ENCODE peak calls at places on chromosomes 12 and 14, in four cellular contexts. V is tibial nerve, U is WERI-Rb-1, Y is PC-3. G is an unnamed sample.

GRCh38 chr14:104588066-104588857 is 8.7 kb downstream of the C14orf180 start:
- DNase-seq in U (no peak), V (no peak), Y (no peak), G (no peak)

GRCh38 chr12:85369365-85370154 is 89.5 kb downstream of the ALX1 start:
- DNase-seq in Y (peak; percentile 17), V (no peak), U (no peak), G (no peak)

GRCh38 chr14:52405314-52405713 is 91.2 kb downstream of the PTGER2 start:
- DNase-seq in Y (no peak), U (no peak), V (no peak), G (no peak)

GRCh38 chr12:77392467-77392866 is 327.1 kb upstream of the E2F7 start:
- DNase-seq in V (no peak), Y (no peak), U (no peak), G (no peak)

GRCh38 chr14:92527724-92528123 is 14.1 kb downstream of the RIN3 start:
- DNase-seq in Y (no peak), V (no peak), U (no peak), G (peak; percentile 53)

GRCh38 chr12:109291117-109291516 is 18.0 kb downstream of the FOXN4 start:
- DNase-seq in V (no peak), Y (no peak), U (no peak), G (no peak)

GRCh38 chr12:66678640-66679268 is at the start of gene GRIP1:
- DNase-seq in Y (peak; percentile 75), V (no peak), U (peak; percentile 14), G (no peak)

GRCh38 chr12:47900480-47901129 is 4.2 kb downstream of the VDR start:
- DNase-seq in Y (peak; percentile 74), V (no peak), U (peak; percentile 28), G (no peak)

GRCh38 chr12:120119395-120119973 is 2.9 kb upstream of the RAB35 start:
- DNase-seq in V (no peak), U (no peak), Y (peak; percentile 52), G (peak; percentile 56)

GRCh38 chr14:58280954-58281787 is 17.2 kb upstream of the ARID4A start:
- DNase-seq in V (no peak), U (no peak), Y (peak; percentile 49), G (peak; percentile 80)

GRCh38 chr14:24351517-24351916 is 11.7 kb upstream of the RIPK3 start:
- DNase-seq in Y (peak; percentile 18), U (no peak), V (no peak), G (peak; percentile 85)

GRCh38 chr12:18794000-18794399 is 56.1 kb downstream of the CAPZA3 start:
- DNase-seq in Y (peak; percentile 8), U (no peak), V (no peak), G (no peak)

GRCh38 chr12:13165578-13166120 is 30.9 kb upstream of the EMP1 start:
- DNase-seq in V (no peak), U (no peak), Y (peak; percentile 91), G (peak; percentile 63)

GRCh38 chr14:74574092-74574438 is 38.0 kb downstream of the LTBP2 start:
- DNase-seq in V (no peak), U (no peak), Y (no peak), G (no peak)

GRCh38 chr12:131218291-131219172 is 264.8 kb downstream of the ADGRD1 start:
- DNase-seq in Y (peak; percentile 23), V (no peak), U (peak; percentile 53), G (no peak)

GRCh38 chr12:78035913-78036658 is 205.4 kb downstream of the NAV3 start:
- DNase-seq in U (no peak), Y (no peak), V (no peak), G (peak; percentile 7)

GRCh38 chr14:73662439-73663056 is 17.8 kb downstream of the DNAL1 start:
- DNase-seq in Y (peak; percentile 95), V (no peak), U (peak; percentile 31), G (peak; percentile 89)

GRCh38 chr14:89247457-89248122 is 169.4 kb downstream of the FOXN3 start:
- DNase-seq in U (no peak), V (no peak), Y (peak; percentile 73), G (no peak)

GRCh38 chr12:52496054-52496453 is 3.0 kb upstream of the KRT6A start:
- DNase-seq in V (no peak), Y (no peak), U (no peak), G (no peak)

GRCh38 chr14:42214981-42215491 is 608.4 kb downstream of the LRFN5 start:
- DNase-seq in V (no peak), Y (peak; percentile 94), U (no peak), G (peak; percentile 97)

GRCh38 chr12:110199360-110200123 is 75.4 kb downstream of the IFT81 start:
- DNase-seq in U (no peak), V (no peak), Y (peak; percentile 30), G (peak; percentile 79)

GRCh38 chr12:75766263-75767160 is 255.1 kb upstream of the KRR1 start:
- DNase-seq in V (no peak), Y (peak; percentile 94), U (no peak), G (peak; percentile 88)

GRCh38 chr14:24013654-24014514 is 25.2 kb downstream of the DHRS4L2 start:
- DNase-seq in Y (peak; percentile 89), U (peak; percentile 47), V (no peak), G (peak; percentile 57)

GRCh38 chr12:7645395-7646177 is 20.1 kb downstream of the APOBEC1 start:
- DNase-seq in Y (peak; percentile 58), V (no peak), U (peak; percentile 27), G (peak; percentile 62)

GRCh38 chr12:122951406-122951805 is 14.9 kb downstream of the ABCB9 start:
- DNase-seq in Y (peak; percentile 84), V (no peak), U (no peak), G (peak; percentile 53)

GRCh38 chr12:132847363-132848356 is 19.0 kb upstream of the GOLGA3 start:
- DNase-seq in V (no peak), U (no peak), Y (no peak), G (no peak)

GRCh38 chr12:130589391-130590317 is 126.4 kb downstream of the RIMBP2 start:
- DNase-seq in U (no peak), V (no peak), Y (no peak), G (no peak)

GRCh38 chr12:53063708-53064612 is 14.1 kb downstream of the TNS2 start:
- DNase-seq in U (peak; percentile 67), Y (no peak), V (peak; percentile 70), G (peak; percentile 90)

GRCh38 chr12:55712154-55712553 is 3.7 kb upstream of the BLOC1S1 start:
- DNase-seq in U (no peak), V (no peak), Y (no peak), G (no peak)

GRCh38 chr14:21654215-21654614 is 580 bp downstream of the OR4E2 start:
- DNase-seq in U (no peak), V (no peak), Y (no peak), G (no peak)

GRCh38 chr12:113151655-113152054 is 2.1 kb downstream of the CFAP73 start:
- DNase-seq in V (no peak), Y (no peak), U (no peak), G (no peak)

GRCh38 chr12:18932715-18933114 is 194.8 kb downstream of the CAPZA3 start:
- DNase-seq in U (no peak), Y (no peak), V (no peak), G (peak; percentile 12)

GRCh38 chr12:4978737-4979136 is 64.9 kb upstream of the KCNA5 start:
- DNase-seq in V (no peak), U (no peak), Y (peak; percentile 2), G (peak; percentile 40)

GRCh38 chr14:22226381-22226780 is 362.6 kb downstream of the DAD1 start:
- DNase-seq in U (no peak), Y (peak; percentile 77), V (no peak), G (no peak)

GRCh38 chr12:19234991-19235876 is 105.7 kb downstream of the PLEKHA5 start:
- DNase-seq in V (no peak), U (no peak), Y (no peak), G (peak; percentile 33)

GRCh38 chr14:37167151-37168047 is 5.0 kb downstream of the SLC25A21 start:
- DNase-seq in V (no peak), Y (no peak), U (no peak), G (no peak)

GRCh38 chr12:88419794-88420193 is 160.5 kb downstream of the KITLG start:
- DNase-seq in U (no peak), Y (peak; percentile 22), V (no peak), G (peak; percentile 80)
- H3K4me3 ChIP-seq in U (no peak overlapping the region), Y (no peak overlapping the region), V (no peak overlapping the region), G (no peak overlapping the region)

GRCh38 chr14:93953739-93954515 is 22.4 kb downstream of the ASB2 start:
- DNase-seq in V (no peak), Y (no peak), U (no peak), G (no peak)

GRCh38 chr14:93954516-93954830 is 21.9 kb downstream of the ASB2 start:
- DNase-seq in V (no peak), Y (no peak), U (no peak), G (no peak)

GRCh38 chr14:93952829-93953228 is 23.5 kb downstream of the ASB2 start:
- DNase-seq in U (no peak), V (no peak), Y (no peak), G (no peak)

GRCh38 chr14:93951798-93952540 is 24.4 kb downstream of the ASB2 start:
- DNase-seq in V (no peak), Y (no peak), U (no peak), G (no peak)

GRCh38 chr14:93953263-93953662 is 23.1 kb downstream of the ASB2 start:
- DNase-seq in U (peak; percentile 70), V (no peak), Y (no peak), G (no peak)
- TF ChIP-seq CTCF in U (peak; percentile 73), V (no peak), Y (no peak), G (no peak)

GRCh38 chr14:30266290-30266689 is 292.7 kb upstream of the G2E3 start:
- DNase-seq in V (no peak), U (no peak), Y (no peak), G (no peak)

GRCh38 chr14:30270200-30271161 is 288.5 kb upstream of the G2E3 start:
- DNase-seq in Y (peak; percentile 88), U (peak; percentile 86), V (peak; percentile 80), G (peak; percentile 75)

GRCh38 chr14:30272848-30273563 is 286.0 kb upstream of the G2E3 start:
- DNase-seq in U (no peak), V (no peak), Y (no peak), G (no peak)

GRCh38 chr14:30264161-30264560 is 294.8 kb upstream of the G2E3 start:
- DNase-seq in V (no peak), U (no peak), Y (no peak), G (no peak)

DNA sequence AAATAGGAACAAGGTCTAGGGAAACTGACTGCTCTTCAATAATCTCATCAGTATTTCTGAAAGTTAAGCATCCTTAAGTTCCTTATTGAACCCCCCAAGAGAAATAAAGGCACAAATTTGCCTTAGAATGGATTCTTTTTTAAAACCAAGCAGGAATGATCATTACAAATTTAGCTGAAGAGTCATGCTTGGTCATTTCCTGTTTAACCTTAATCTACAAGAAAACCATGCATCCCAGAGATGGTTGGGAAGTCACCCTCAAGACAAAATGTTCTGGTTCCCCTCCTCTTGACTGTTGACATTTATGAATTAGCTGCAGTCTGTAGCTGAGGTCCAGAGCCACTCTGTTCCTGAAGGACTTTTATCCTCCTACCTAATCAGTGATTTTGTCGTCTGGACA is 291.8 kb upstream of the G2E3 start:
- DNase-seq in U (no peak), Y (peak; percentile 35), V (no peak), G (peak; percentile 66)
- H3K4me3 ChIP-seq in U (no peak overlapping the region), Y (no peak overlapping the region), V (no peak overlapping the region), G (no peak overlapping the region)

DNA sequence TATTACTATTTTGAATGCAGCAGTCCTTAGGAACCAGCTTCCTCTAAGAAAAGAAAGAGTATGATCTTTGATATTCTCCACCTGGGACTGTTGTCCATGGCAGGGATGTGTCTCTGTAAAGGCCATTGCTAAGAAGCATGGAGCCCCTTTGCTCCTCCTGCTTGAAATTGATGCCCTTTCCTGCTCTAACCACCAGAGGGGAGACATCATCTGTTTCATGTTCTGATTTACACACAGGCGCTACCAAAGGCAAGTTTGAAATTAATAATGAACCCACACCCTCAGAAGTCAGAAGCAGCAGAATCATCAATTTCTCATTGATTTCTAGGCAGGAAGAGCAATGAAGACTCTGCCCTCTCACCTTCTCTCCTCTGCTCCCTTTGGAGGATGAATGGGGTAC is 253.8 kb downstream of the RMST start:
- DNase-seq in U (peak; percentile 10), V (no peak), Y (peak; percentile 41), G (no peak)
- TF ChIP-seq CTCF in U (peak; percentile 48), V (peak; percentile 20), Y (peak; percentile 51), G (no peak)